ENCODE peak calls at places on chromosomes 16 and 17, in ten cellular contexts. One of them, this sample, is unnamed.

GRCh38 chr17:50487213-50488096 is 8.8 kb downstream of the RSAD1 start:
- DNase-seq in RWPE1: peak
- DNase-seq in brain microvascular endothelial cell: no peak
- DNase-seq in M059J: peak
- DNase-seq in mucosa of gallbladder: peak
- DNase-seq in fibroblast of lung: no peak
- DNase-seq in stomach: peak
- DNase-seq in CD8-positive, alpha-beta T cell: no peak
- DNase-seq in OCI-LY7: no peak
- DNase-seq in dorsolateral prefrontal cortex: no peak
- DNase-seq in this sample: no peak

GRCh38 chr16:87144232-87144631 is 173.0 kb downstream of the C16orf95 start:
- DNase-seq in RWPE1: no peak
- DNase-seq in CD8-positive, alpha-beta T cell: no peak
- DNase-seq in stomach: no peak
- DNase-seq in OCI-LY7: no peak
- DNase-seq in dorsolateral prefrontal cortex: no peak
- DNase-seq in fibroblast of lung: no peak
- DNase-seq in M059J: no peak
- DNase-seq in mucosa of gallbladder: no peak
- DNase-seq in brain microvascular endothelial cell: no peak
- DNase-seq in this sample: no peak

GRCh38 chr17:81991684-81992513 is 14.5 kb downstream of the ASPSCR1 start:
- DNase-seq in fibroblast of lung: peak
- DNase-seq in brain microvascular endothelial cell: peak
- DNase-seq in stomach: peak
- DNase-seq in M059J: peak
- DNase-seq in CD8-positive, alpha-beta T cell: no peak
- DNase-seq in dorsolateral prefrontal cortex: no peak
- DNase-seq in RWPE1: peak
- DNase-seq in OCI-LY7: no peak
- DNase-seq in mucosa of gallbladder: peak
- DNase-seq in this sample: peak

GRCh38 chr16:75062135-75062943 is 54.2 kb downstream of the LDHD start:
- DNase-seq in mucosa of gallbladder: peak
- DNase-seq in dorsolateral prefrontal cortex: no peak
- DNase-seq in M059J: no peak
- DNase-seq in brain microvascular endothelial cell: no peak
- DNase-seq in stomach: peak
- DNase-seq in fibroblast of lung: peak
- DNase-seq in CD8-positive, alpha-beta T cell: no peak
- DNase-seq in OCI-LY7: no peak
- DNase-seq in RWPE1: no peak
- DNase-seq in this sample: no peak

GRCh38 chr17:72404872-72405271 is 284.1 kb downstream of the SOX9 start:
- DNase-seq in stomach: no peak
- DNase-seq in CD8-positive, alpha-beta T cell: no peak
- DNase-seq in dorsolateral prefrontal cortex: no peak
- DNase-seq in mucosa of gallbladder: no peak
- DNase-seq in fibroblast of lung: peak
- DNase-seq in RWPE1: no peak
- DNase-seq in OCI-LY7: no peak
- DNase-seq in brain microvascular endothelial cell: peak
- DNase-seq in M059J: peak
- DNase-seq in this sample: no peak

GRCh38 chr17:1909985-1910384 is 80.2 kb downstream of the RPA1 start:
- DNase-seq in stomach: no peak
- DNase-seq in mucosa of gallbladder: no peak
- DNase-seq in OCI-LY7: no peak
- DNase-seq in CD8-positive, alpha-beta T cell: no peak
- DNase-seq in fibroblast of lung: no peak
- DNase-seq in RWPE1: no peak
- DNase-seq in dorsolateral prefrontal cortex: no peak
- DNase-seq in brain microvascular endothelial cell: no peak
- DNase-seq in M059J: no peak
- DNase-seq in this sample: no peak

GRCh38 chr16:65200857-65201256 is 79.0 kb upstream of the CDH11 start:
- DNase-seq in CD8-positive, alpha-beta T cell: no peak
- DNase-seq in stomach: no peak
- DNase-seq in brain microvascular endothelial cell: no peak
- DNase-seq in dorsolateral prefrontal cortex: no peak
- DNase-seq in RWPE1: no peak
- DNase-seq in OCI-LY7: no peak
- DNase-seq in mucosa of gallbladder: no peak
- DNase-seq in M059J: peak
- DNase-seq in fibroblast of lung: peak
- DNase-seq in this sample: no peak

GRCh38 chr16:17360810-17361209 is 110.0 kb downstream of the XYLT1 start:
- DNase-seq in CD8-positive, alpha-beta T cell: no peak
- DNase-seq in fibroblast of lung: no peak
- DNase-seq in mucosa of gallbladder: no peak
- DNase-seq in OCI-LY7: no peak
- DNase-seq in stomach: no peak
- DNase-seq in dorsolateral prefrontal cortex: no peak
- DNase-seq in brain microvascular endothelial cell: no peak
- DNase-seq in RWPE1: no peak
- DNase-seq in M059J: no peak
- DNase-seq in this sample: no peak

GRCh38 chr17:13638855-13639458 is 37.2 kb upstream of the HS3ST3A1 start:
- DNase-seq in dorsolateral prefrontal cortex: no peak
- DNase-seq in M059J: peak
- DNase-seq in CD8-positive, alpha-beta T cell: no peak
- DNase-seq in mucosa of gallbladder: no peak
- DNase-seq in brain microvascular endothelial cell: no peak
- DNase-seq in fibroblast of lung: peak
- DNase-seq in stomach: no peak
- DNase-seq in RWPE1: no peak
- DNase-seq in OCI-LY7: no peak
- DNase-seq in this sample: no peak

GRCh38 chr17:50638851-50639767 is 4.4 kb downstream of the ABCC3 start:
- DNase-seq in RWPE1: peak
- DNase-seq in M059J: peak
- DNase-seq in dorsolateral prefrontal cortex: peak
- DNase-seq in mucosa of gallbladder: peak
- DNase-seq in brain microvascular endothelial cell: peak
- DNase-seq in stomach: peak
- DNase-seq in OCI-LY7: no peak
- DNase-seq in fibroblast of lung: peak
- DNase-seq in CD8-positive, alpha-beta T cell: no peak
- DNase-seq in this sample: peak

GRCh38 chr17:62882878-62883277 is 74.8 kb upstream of the MARCHF10 start:
- DNase-seq in CD8-positive, alpha-beta T cell: no peak
- DNase-seq in fibroblast of lung: peak
- DNase-seq in dorsolateral prefrontal cortex: no peak
- DNase-seq in stomach: no peak
- DNase-seq in OCI-LY7: no peak
- DNase-seq in M059J: no peak
- DNase-seq in RWPE1: no peak
- DNase-seq in mucosa of gallbladder: no peak
- DNase-seq in brain microvascular endothelial cell: no peak
- DNase-seq in this sample: no peak

GRCh38 chr17:32596666-32597065 is 109.9 kb downstream of the CDK5R1 start:
- DNase-seq in CD8-positive, alpha-beta T cell: no peak
- DNase-seq in brain microvascular endothelial cell: no peak
- DNase-seq in OCI-LY7: no peak
- DNase-seq in mucosa of gallbladder: no peak
- DNase-seq in M059J: peak
- DNase-seq in fibroblast of lung: no peak
- DNase-seq in dorsolateral prefrontal cortex: peak
- DNase-seq in RWPE1: no peak
- DNase-seq in stomach: no peak
- DNase-seq in this sample: no peak

GRCh38 chr17:77495575-77495974 is 354.8 kb downstream of the SEC14L1 start:
- DNase-seq in RWPE1: no peak
- DNase-seq in fibroblast of lung: no peak
- DNase-seq in OCI-LY7: no peak
- DNase-seq in CD8-positive, alpha-beta T cell: no peak
- DNase-seq in brain microvascular endothelial cell: no peak
- DNase-seq in M059J: no peak
- DNase-seq in mucosa of gallbladder: no peak
- DNase-seq in dorsolateral prefrontal cortex: peak
- DNase-seq in stomach: no peak
- DNase-seq in this sample: no peak

GRCh38 chr16:77789646-77790370 is 1.4 kb downstream of the VAT1L start:
- DNase-seq in fibroblast of lung: no peak
- DNase-seq in stomach: no peak
- DNase-seq in mucosa of gallbladder: no peak
- DNase-seq in OCI-LY7: no peak
- DNase-seq in dorsolateral prefrontal cortex: no peak
- DNase-seq in CD8-positive, alpha-beta T cell: no peak
- DNase-seq in brain microvascular endothelial cell: no peak
- DNase-seq in M059J: no peak
- DNase-seq in RWPE1: no peak
- DNase-seq in this sample: no peak

GRCh38 chr17:20989991-20990855 is 52.6 kb downstream of the USP22 start:
- DNase-seq in dorsolateral prefrontal cortex: no peak
- DNase-seq in brain microvascular endothelial cell: no peak
- DNase-seq in fibroblast of lung: no peak
- DNase-seq in RWPE1: no peak
- DNase-seq in M059J: no peak
- DNase-seq in CD8-positive, alpha-beta T cell: no peak
- DNase-seq in OCI-LY7: no peak
- DNase-seq in stomach: no peak
- DNase-seq in mucosa of gallbladder: no peak
- DNase-seq in this sample: no peak

This sample was measured in LoVo.